ENCODE peak calls at places on chromosomes 11 and 22, in seven cellular contexts. E is coronary artery, J is tibial nerve, Q is lower lobe of right lung, D is adrenal gland, F is HL-60, A is esophagus squamous epithelium. M is an unnamed sample.

GRCh38 chr11:95264881-95265280 is 33.9 kb upstream of the SESN3 start:
- DNase-seq in E (no peak), J (no peak), Q (no peak), D (no peak), F (no peak), A (no peak), M (no peak)

GRCh38 chr22:41405588-41405987 is 23.8 kb downstream of the TEF start:
- DNase-seq in E (no peak), J (no peak), Q (no peak), D (no peak), F (no peak), A (no peak), M (peak; percentile 77)

GRCh38 chr11:118290923-118291322 is 13.6 kb upstream of the CD3E start:
- DNase-seq in E (no peak), J (peak; percentile 10), Q (no peak), D (no peak), F (no peak), A (no peak), M (no peak)

GRCh38 chr11:70727899-70728620 is 329.7 kb downstream of the CTTN start:
- DNase-seq in E (no peak), J (no peak), Q (peak; percentile 24), D (no peak), F (no peak), A (no peak), M (no peak)

GRCh38 chr11:131373326-131373725 is 2.9 kb downstream of the NTM start:
- DNase-seq in E (no peak), J (no peak), Q (no peak), D (no peak), F (no peak), A (no peak), M (no peak)

GRCh38 chr11:119103793-119104192 is 2.1 kb upstream of the DPAGT1 start:
- DNase-seq in E (no peak), J (no peak), Q (no peak), D (no peak), F (no peak), A (no peak), M (peak; percentile 12)

GRCh38 chr11:29200776-29201574 is 815.9 kb downstream of the KCNA4 start:
- DNase-seq in E (no peak), J (no peak), Q (no peak), D (no peak), F (no peak), A (no peak), M (no peak)

GRCh38 chr11:843818-844692 is 1.4 kb downstream of the TSPAN4 start:
- DNase-seq in E (peak; percentile 97), J (peak; percentile 97), Q (peak; percentile 96), D (peak; percentile 90), F (no peak), A (no peak), M (peak; percentile 94)

GRCh38 chr11:107044503-107044902 is 26.2 kb upstream of the GUCY1A2 start:
- DNase-seq in E (no peak), J (no peak), Q (no peak), D (no peak), F (no peak), A (no peak), M (no peak)

GRCh38 chr22:45139693-45140092 is 24.0 kb upstream of the NUP50 start:
- DNase-seq in E (no peak), J (no peak), Q (no peak), D (no peak), F (no peak), A (no peak), M (no peak)

GRCh38 chr11:96827164-96827563 is 437.4 kb downstream of the JRKL start:
- DNase-seq in E (no peak), J (no peak), Q (no peak), D (peak; percentile 18), F (no peak), A (no peak), M (no peak)

GRCh38 chr11:94928146-94928995 is 45.0 kb downstream of the CWC15 start:
- DNase-seq in E (no peak), J (no peak), Q (no peak), D (no peak), F (no peak), A (no peak), M (no peak)

GRCh38 chr11:131498631-131499053 is 128.2 kb downstream of the NTM start:
- DNase-seq in E (no peak), J (no peak), Q (no peak), D (no peak), F (no peak), A (no peak), M (no peak)

GRCh38 chr11:1875093-1875785 is 16.5 kb downstream of the PRR33 start:
- DNase-seq in E (no peak), J (no peak), Q (peak; percentile 37), D (peak; percentile 48), F (no peak), A (no peak), M (peak; percentile 78)

GRCh38 chr11:67238894-67239794 is 27.1 kb upstream of the GRK2 start:
- DNase-seq in E (no peak), J (no peak), Q (no peak), D (no peak), F (no peak), A (no peak), M (no peak)

GRCh38 chr11:3201112-3201581 is 17.5 kb downstream of the MRGPRG start:
- DNase-seq in E (peak; percentile 69), J (no peak), Q (no peak), D (no peak), F (no peak), A (no peak), M (peak; percentile 51)

GRCh38 chr11:105148241-105148640 is 8.7 kb upstream of the CARD18 start:
- DNase-seq in E (no peak), J (no peak), Q (no peak), D (no peak), F (no peak), A (no peak), M (no peak)

GRCh38 chr22:39518996-39519680 is 1.2 kb upstream of the ATF4 start:
- DNase-seq in E (peak; percentile 73), J (no peak), Q (peak; percentile 55), D (peak; percentile 51), F (no peak), A (no peak), M (no peak)

GRCh38 chr11:65558785-65559509 is 788 bp upstream of the LTBP3 start:
- DNase-seq in E (peak; percentile 90), J (no peak), Q (peak; percentile 65), D (no peak), F (no peak), A (no peak), M (peak; percentile 79)

GRCh38 chr11:132941024-132941646 is 591.2 kb downstream of the OPCML start:
- DNase-seq in E (no peak), J (peak; percentile 36), Q (no peak), D (no peak), F (peak; percentile 3), A (no peak), M (no peak)

GRCh38 chr11:15770798-15771414 is 585.4 kb downstream of the SOX6 start:
- DNase-seq in E (no peak), J (peak; percentile 56), Q (peak; percentile 49), D (no peak), F (no peak), A (no peak), M (no peak)

DNA sequence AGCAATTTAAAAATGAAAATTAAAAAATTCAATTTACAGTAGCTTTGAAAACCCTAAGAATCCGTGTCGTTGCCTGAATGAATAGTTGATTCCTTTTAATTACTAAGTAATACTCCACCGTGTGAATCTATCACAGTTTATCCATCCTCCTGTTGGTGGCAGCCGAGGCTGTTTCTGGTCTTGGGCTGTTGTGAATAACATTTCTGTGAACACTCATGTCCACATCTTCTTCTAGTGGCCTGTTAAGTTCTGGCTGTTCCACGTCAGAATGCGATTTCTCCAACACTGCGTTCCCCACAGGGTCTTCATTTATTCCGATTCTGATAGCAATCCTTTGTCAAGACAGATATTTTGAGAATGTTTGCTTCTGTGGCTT is 223.0 kb downstream of the TBC1D22A start:
- DNase-seq in E (no peak), J (no peak), Q (no peak), D (no peak), F (no peak), A (no peak), M (no peak)
- TF ChIP-seq CTCF in E (no peak), J (no peak), Q (no peak), D (no peak), F (no peak), A (no peak), M (no peak)

DNA sequence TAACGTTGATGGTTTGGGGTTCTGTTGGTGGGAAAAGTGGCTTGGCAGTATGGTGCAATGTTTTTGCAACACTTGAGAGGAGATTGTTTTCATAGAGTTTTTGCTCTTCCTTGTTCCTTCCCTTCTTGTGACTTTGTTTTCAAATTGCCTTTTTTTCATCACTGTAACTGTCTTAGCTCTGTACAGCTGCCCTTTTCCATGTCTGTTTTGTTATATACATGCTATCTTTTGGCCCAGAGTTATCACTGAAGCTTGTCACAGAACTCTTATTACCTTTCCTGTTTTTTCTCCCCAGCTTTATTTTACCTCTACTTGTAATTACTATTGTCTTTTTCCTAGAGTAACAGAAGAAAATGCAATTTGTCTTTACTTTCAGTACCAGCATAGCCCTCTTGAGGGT is 154.1 kb downstream of the DDX10 start:
- DNase-seq in E (no peak), J (no peak), Q (no peak), D (no peak), F (peak; percentile 17), A (no peak), M (no peak)
- TF ChIP-seq CTCF in E (no peak), J (no peak), Q (no peak), D (no peak), F (no peak), A (no peak), M (no peak)

DNA sequence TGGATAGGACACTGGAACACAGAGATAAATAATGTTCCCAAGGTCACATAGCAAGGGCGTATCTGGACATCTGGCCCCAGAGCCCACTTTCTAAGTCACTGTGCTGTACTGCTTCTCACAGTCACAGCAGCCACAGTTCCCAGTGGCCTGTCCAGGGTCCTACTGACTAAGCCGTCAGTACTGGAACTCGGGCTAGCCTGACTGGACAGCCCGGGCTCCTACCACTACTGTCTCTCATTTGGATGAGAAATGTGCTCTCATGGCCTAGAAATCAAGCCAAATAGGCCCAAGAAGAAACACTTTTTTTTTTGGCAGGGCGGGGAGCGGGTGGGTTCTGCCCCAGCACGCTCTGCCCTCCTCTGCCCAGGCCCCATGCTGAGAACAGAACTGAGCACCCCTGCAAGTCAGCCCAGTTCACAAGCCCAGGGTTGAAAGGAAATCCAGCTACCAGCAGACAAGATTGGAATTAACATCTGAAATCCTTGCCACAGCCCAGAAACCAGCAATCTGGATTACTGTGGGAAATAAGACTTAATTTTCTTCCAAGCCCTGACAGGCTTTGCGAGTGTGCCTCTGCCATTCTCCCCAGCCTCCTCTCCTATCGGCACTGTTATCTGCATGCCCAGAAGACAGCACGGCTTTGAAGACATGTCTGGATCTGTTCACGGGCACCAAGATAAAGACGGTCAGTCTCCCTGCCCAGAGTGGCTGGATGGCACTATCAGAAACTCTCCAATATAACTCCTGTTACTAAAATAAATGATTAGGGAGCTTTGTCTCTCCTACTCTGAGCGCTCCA is 182.9 kb upstream of the NCAM1 start:
- DNase-seq in E (no peak), J (no peak), Q (no peak), D (no peak), F (no peak), A (no peak), M (no peak)
- TF ChIP-seq CTCF in E (no peak), J (no peak), Q (no peak), D (no peak), F (no peak), A (no peak), M (no peak)

DNA sequence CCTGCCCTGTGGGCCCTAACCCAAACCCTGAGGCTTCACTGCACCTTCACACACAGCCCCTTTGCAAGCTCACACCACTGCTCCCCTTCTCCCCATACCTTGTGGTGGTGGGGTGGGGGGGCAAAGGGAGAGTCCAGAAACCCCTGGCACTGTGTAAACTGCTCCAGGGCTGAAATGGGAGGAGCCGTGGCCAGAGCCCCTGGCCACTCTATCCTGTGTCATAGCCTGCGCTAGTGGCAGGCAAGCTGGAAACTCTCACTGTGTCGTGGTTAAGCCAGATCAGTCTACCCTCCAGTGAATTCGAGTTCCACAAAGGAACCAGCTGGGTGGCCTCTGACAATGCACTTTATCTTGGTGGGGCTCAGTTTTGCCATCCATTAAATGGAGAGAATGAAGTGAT is 8.4 kb upstream of the SYT13 start:
- DNase-seq in E (no peak), J (no peak), Q (no peak), D (no peak), F (no peak), A (no peak), M (no peak)
- TF ChIP-seq CTCF in E (no peak), J (no peak), Q (no peak), D (no peak), F (no peak), A (no peak), M (no peak)